ENCODE peak calls at places on chromosomes 5 and 9, in four cellular contexts. B is HepG2, R is K562, S is transverse colon. H is an unnamed sample. For H3K27me3, the result is how much of the 10 kb centered on the place peaks cover.

GRCh38 chr5:171386861-171387254 is 791 bp upstream of the NPM1 start:
- DNase-seq in B (no peak), R (peak), S (no peak), H (no peak)

GRCh38 chr5:150301170-150301505 is 1.6 kb downstream of the ARSI start:
- DNase-seq in B (no peak), R (no peak), S (no peak), H (no peak)

GRCh38 chr5:163790497-163790896 is 285.1 kb downstream of the MAT2B start:
- DNase-seq in B (no peak), R (no peak), S (no peak), H (no peak)

GRCh38 chr5:57402761-57403160 is 79.8 kb downstream of the ACTBL2 start:
- DNase-seq in B (no peak), R (no peak), S (no peak), H (no peak)

GRCh38 chr5:68898961-68899471 is 194.8 kb upstream of the SLC30A5 start:
- DNase-seq in B (no peak), R (no peak), S (no peak), H (no peak)

GRCh38 chr9:81590688-81591087 is 98.7 kb downstream of the TLE1 start:
- DNase-seq in B (no peak), R (no peak), S (no peak), H (no peak)

GRCh38 chr9:118283488-118283887 is 579.3 kb downstream of the TLR4 start:
- DNase-seq in B (no peak), R (no peak), S (no peak), H (no peak)

GRCh38 chr5:102216559-102217157 is 79.4 kb downstream of the SLCO4C1 start:
- DNase-seq in B (peak), R (no peak), S (no peak), H (no peak)

GRCh38 chr5:78930742-78931141 is 54.4 kb downstream of the ARSB start:
- DNase-seq in B (no peak), R (no peak), S (no peak), H (no peak)

GRCh38 chr5:22649076-22649475 is 204.1 kb downstream of the CDH12 start:
- DNase-seq in B (no peak), R (no peak), S (no peak), H (no peak)

GRCh38 chr5:100026601-100027000 is 508.6 kb upstream of the FAM174A start:
- DNase-seq in B (no peak), R (no peak), S (no peak), H (no peak)

GRCh38 chr5:8807636-8808035 is 738.2 kb downstream of the SEMA5A start:
- DNase-seq in B (no peak), R (no peak), S (no peak), H (no peak)

GRCh38 chr9:90322296-90322695 is 320.3 kb downstream of the DIRAS2 start:
- DNase-seq in B (no peak), R (no peak), S (no peak), H (no peak)

GRCh38 chr9:93091453-93092081 is 4.5 kb upstream of the CARD19 start:
- DNase-seq in B (peak), R (no peak), S (no peak), H (peak)

GRCh38 chr5:19886123-19886921 is 101.7 kb downstream of the CDH18 start:
- DNase-seq in B (no peak), R (no peak), S (no peak), H (no peak)

GRCh38 chr5:150120617-150121447 is 34.5 kb upstream of the CSF1R start:
- DNase-seq in B (no peak), R (no peak), S (no peak), H (peak)

GRCh38 chr5:157172408-157172807 is 6.3 kb upstream of the GARIN3 start:
- DNase-seq in B (no peak), R (no peak), S (peak), H (no peak)

GRCh38 chr9:108184941-108185340 is 670.8 kb downstream of the ACTL7B start:
- DNase-seq in B (no peak), R (no peak), S (peak), H (no peak)

GRCh38 chr5:43601454-43602260 is 1.3 kb upstream of the NNT start:
- DNase-seq in B (peak), R (peak), S (no peak), H (no peak)

GRCh38 chr5:110092955-110093785 is 403.4 kb downstream of the MAN2A1 start:
- DNase-seq in B (peak), R (no peak), S (no peak), H (no peak)

GRCh38 chr9:92489209-92489608 is 6.9 kb upstream of the ASPN start:
- DNase-seq in B (no peak), R (no peak), S (no peak), H (no peak)

GRCh38 chr5:134958755-134959154 is 9.0 kb upstream of the CATSPER3 start:
- DNase-seq in B (peak), R (no peak), S (no peak), H (no peak)

GRCh38 chr5:51095481-51095880 is 287.8 kb upstream of the ISL1 start:
- DNase-seq in B (no peak), R (no peak), S (no peak), H (no peak)
- TF ChIP-seq EP300 in B (no peak), R (no peak), S (no peak), H (no peak)

DNA sequence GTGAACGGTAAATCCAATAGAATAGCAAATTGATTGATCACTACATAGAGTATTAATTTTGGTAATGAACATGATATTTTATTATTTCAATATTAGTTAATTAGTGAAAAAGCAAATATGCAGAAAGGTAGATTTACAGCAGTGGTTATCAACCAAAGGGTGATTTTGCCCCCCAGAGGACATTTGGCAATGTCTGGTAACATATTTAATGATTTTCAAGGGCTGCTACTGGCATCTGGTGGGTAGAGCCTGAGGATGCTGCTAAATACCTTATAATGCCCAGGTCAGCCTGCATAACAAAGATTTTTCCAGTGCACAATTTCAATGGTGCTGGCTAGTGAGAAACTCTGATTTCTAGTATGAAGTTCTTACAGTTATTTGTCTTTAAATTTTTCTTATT is 1313.7 kb downstream of the PTPRD start:
- DNase-seq in B (no peak), R (no peak), S (no peak), H (no peak)
- H3K27me3 ChIP-seq in B (under half), R (under half), S (under half), H (under half)

DNA sequence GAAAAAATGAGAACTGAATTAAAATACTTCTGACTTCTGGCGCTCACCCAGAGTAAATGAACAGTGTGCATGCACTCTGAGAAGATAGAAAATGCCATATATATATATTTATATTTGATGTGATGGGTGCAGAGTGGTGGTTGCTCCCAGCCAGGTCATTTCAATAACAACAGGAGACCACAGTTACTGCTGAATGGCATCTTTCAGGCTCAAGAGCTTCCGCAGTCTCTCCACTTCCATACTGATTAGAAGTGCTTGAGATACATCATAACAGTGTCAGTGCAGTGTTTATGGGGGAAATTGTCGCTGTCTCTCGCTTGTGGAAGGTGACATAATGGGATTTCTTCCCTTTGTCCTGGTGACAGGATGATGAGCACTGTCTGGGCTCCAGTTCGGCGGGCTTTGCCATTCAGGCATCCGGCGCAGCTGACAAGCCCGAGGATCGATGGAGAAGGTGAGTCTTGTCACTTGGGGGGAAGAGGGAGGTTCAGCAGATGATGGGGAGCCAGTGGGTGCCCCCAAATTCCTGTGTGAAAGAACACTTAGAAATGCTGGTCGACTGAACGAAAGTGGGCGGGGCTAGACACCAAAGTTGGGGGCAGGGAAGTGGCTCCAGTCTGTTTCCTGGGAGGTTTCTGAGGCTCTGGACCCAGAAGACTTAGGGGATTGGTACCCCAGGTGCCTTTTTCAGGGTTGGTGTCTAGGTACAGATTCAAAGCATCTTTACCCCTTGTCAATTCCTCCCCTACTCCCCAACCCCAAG is 278.4 kb downstream of the ZSWIM6 start:
- DNase-seq in B (no peak), R (no peak), S (no peak), H (no peak)
- TF ChIP-seq EP300 in B (no peak), R (no peak), S (no peak), H (no peak)

DNA sequence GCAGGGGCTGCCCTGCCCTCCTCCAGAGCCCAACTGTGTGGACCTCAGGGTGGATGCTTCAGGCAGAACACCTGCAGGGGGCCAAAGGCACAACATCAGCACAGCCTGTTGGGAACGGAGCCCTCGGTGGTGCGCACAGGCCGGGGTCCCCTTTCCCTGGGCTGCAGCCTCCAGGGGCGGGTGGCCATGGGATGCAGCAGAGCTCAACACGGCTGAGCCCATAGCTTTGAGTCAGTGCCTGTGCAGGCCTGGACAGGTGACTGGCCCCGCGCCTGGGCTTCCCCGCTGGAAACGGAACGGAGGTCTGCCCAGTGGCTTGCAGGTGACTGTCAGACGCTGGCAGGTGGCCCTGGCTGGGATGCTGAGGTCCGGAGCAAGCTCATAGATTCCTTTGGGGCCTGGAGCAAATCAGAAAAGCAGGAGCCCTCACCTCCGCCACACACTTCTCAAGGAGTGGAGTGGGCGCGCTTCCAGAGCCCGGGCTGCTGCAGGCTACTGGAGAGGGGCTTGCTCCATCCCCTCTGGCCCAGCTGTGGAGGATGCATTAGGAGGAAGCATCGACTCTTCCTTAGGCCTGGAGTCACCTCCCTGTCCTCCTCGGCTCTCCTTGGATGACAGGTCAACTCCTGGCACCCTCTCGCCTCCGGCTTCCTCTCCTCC is 69.8 kb upstream of the RNU6ATAC start:
- DNase-seq in B (no peak), R (no peak), S (no peak), H (no peak)
- H3K27me3 ChIP-seq in B (under half), R (under half), S (under half), H (under half)

GRCh38 chr5:180803181-180804128 is 849 bp upstream of the MGAT1 start:
- DNase-seq in B (peak), R (peak), S (peak), H (peak)
- TF ChIP-seq EP300 in B (no peak), R (peak), S (no peak), H (no peak)

DNA sequence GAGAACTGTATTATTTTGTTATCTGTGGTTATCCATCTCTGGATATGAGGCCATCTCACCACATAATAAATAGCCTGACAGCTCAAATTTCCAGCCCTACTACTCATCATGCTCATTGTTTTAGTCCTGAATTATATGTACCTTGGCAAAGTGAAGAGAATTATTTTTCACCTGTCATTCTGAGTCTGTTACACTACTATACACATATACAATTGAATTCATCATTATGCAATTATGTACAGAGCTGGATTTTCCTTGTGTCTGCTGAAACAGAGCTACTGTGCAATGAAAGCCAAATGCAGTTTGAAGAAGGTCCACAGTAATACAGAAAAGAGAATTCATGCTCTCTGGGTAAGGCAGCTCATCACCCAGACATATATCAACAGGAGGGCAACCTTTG is 28.5 kb downstream of the ESM1 start:
- DNase-seq in B (no peak), R (no peak), S (no peak), H (no peak)
- H3K27me3 ChIP-seq in B (under half), R (under half), S (under half), H (under half)

H was measured in sigmoid colon.